ENCODE peak calls at places on chromosomes 3 and 15, in four cellular contexts. One of them, this sample, is unnamed.

GRCh38 chr3:173887888-173888287 is 490.3 kb downstream of the NLGN1 start:
- DNase-seq in H1: no peak
- DNase-seq in GM12878: no peak
- DNase-seq in HCT116: no peak
- DNase-seq in this sample: no peak

GRCh38 chr3:44913868-44914468 is 39.6 kb downstream of the TGM4 start:
- DNase-seq in H1: peak; percentile 85
- DNase-seq in HCT116: peak; percentile 40
- DNase-seq in GM12878: no peak
- DNase-seq in this sample: peak; percentile 70

GRCh38 chr3:4821331-4821730 is 157.9 kb upstream of the BHLHE40 start:
- DNase-seq in HCT116: no peak
- DNase-seq in H1: no peak
- DNase-seq in GM12878: no peak
- DNase-seq in this sample: no peak

GRCh38 chr3:6551165-6551564 is 309.8 kb upstream of the GRM7 start:
- DNase-seq in GM12878: no peak
- DNase-seq in H1: no peak
- DNase-seq in HCT116: no peak
- DNase-seq in this sample: no peak

GRCh38 chr3:127706312-127706711 is 33.6 kb downstream of the ABTB1 start:
- DNase-seq in H1: no peak
- DNase-seq in HCT116: no peak
- DNase-seq in GM12878: no peak
- DNase-seq in this sample: no peak

GRCh38 chr3:59424268-59425010 is 374.6 kb upstream of the CFAP20DC start:
- DNase-seq in GM12878: no peak
- DNase-seq in HCT116: no peak
- DNase-seq in H1: no peak
- DNase-seq in this sample: no peak

GRCh38 chr3:128481438-128481942 is 11.5 kb downstream of the GATA2 start:
- DNase-seq in GM12878: no peak
- DNase-seq in HCT116: no peak
- DNase-seq in H1: no peak
- DNase-seq in this sample: no peak

GRCh38 chr3:129399895-129400357 is 28.5 kb downstream of the EFCAB12 start:
- DNase-seq in GM12878: no peak
- DNase-seq in H1: no peak
- DNase-seq in HCT116: peak; percentile 54
- DNase-seq in this sample: no peak

GRCh38 chr3:124860599-124860998 is 26.6 kb downstream of the ITGB5 start:
- DNase-seq in HCT116: peak; percentile 80
- DNase-seq in GM12878: no peak
- DNase-seq in H1: no peak
- DNase-seq in this sample: no peak

GRCh38 chr3:41893977-41894376 is 67.9 kb downstream of the ULK4 start:
- DNase-seq in HCT116: peak; percentile 51
- DNase-seq in GM12878: no peak
- DNase-seq in H1: no peak
- DNase-seq in this sample: no peak

GRCh38 chr3:195767792-195768191 is 43.9 kb downstream of the MUC4 start:
- DNase-seq in H1: no peak
- DNase-seq in HCT116: no peak
- DNase-seq in GM12878: no peak
- DNase-seq in this sample: no peak

GRCh38 chr3:10023587-10024310 is 2.5 kb upstream of the FANCD2 start:
- DNase-seq in GM12878: no peak
- DNase-seq in H1: no peak
- DNase-seq in HCT116: no peak
- DNase-seq in this sample: no peak

GRCh38 chr3:193262707-193263106 is 21.7 kb downstream of the PLAAT1 start:
- DNase-seq in H1: no peak
- DNase-seq in GM12878: no peak
- DNase-seq in HCT116: no peak
- DNase-seq in this sample: no peak

GRCh38 chr3:46375814-46376213 is 5.1 kb downstream of the CCR5 start:
- DNase-seq in HCT116: no peak
- DNase-seq in GM12878: no peak
- DNase-seq in H1: no peak
- DNase-seq in this sample: peak; percentile 28

GRCh38 chr3:123755508-123755907 is 128.6 kb downstream of the MYLK start:
- DNase-seq in GM12878: no peak
- DNase-seq in HCT116: no peak
- DNase-seq in H1: peak; percentile 19
- DNase-seq in this sample: no peak

GRCh38 chr15:41394924-41395323 is 7.4 kb downstream of the NDUFAF1 start:
- DNase-seq in HCT116: no peak
- DNase-seq in H1: no peak
- DNase-seq in GM12878: no peak
- DNase-seq in this sample: no peak

GRCh38 chr3:34140606-34141005 is 342.2 kb downstream of the PDCD6IP start:
- DNase-seq in GM12878: no peak
- DNase-seq in HCT116: no peak
- DNase-seq in H1: no peak
- DNase-seq in this sample: no peak

GRCh38 chr3:40719660-40720287 is 195.0 kb downstream of the ZNF621 start:
- DNase-seq in HCT116: peak; percentile 16
- DNase-seq in GM12878: no peak
- DNase-seq in H1: peak; percentile 46
- DNase-seq in this sample: peak; percentile 28

GRCh38 chr3:64909757-64910475 is 222.1 kb upstream of the ADAMTS9 start:
- DNase-seq in GM12878: no peak
- DNase-seq in HCT116: no peak
- DNase-seq in H1: no peak
- DNase-seq in this sample: peak; percentile 71

GRCh38 chr15:31598620-31599019 is 272.0 kb downstream of the KLF13 start:
- DNase-seq in HCT116: no peak
- DNase-seq in H1: peak; percentile 67
- DNase-seq in GM12878: no peak
- DNase-seq in this sample: peak; percentile 71

GRCh38 chr3:149179225-149179624 is 42.4 kb downstream of the CP start:
- DNase-seq in GM12878: no peak
- DNase-seq in HCT116: no peak
- DNase-seq in H1: no peak
- DNase-seq in this sample: no peak

GRCh38 chr3:65444448-65444815 is 594.3 kb downstream of the MAGI1 start:
- DNase-seq in H1: no peak
- DNase-seq in GM12878: no peak
- DNase-seq in HCT116: no peak
- DNase-seq in this sample: no peak

GRCh38 chr3:179929091-179929529 is 107.6 kb downstream of the PEX5L start:
- DNase-seq in H1: peak; percentile 71
- DNase-seq in GM12878: no peak
- DNase-seq in HCT116: peak; percentile 37
- DNase-seq in this sample: peak; percentile 76

GRCh38 chr15:51299187-51300015 is 39.0 kb downstream of the CYP19A1 start:
- DNase-seq in GM12878: no peak
- DNase-seq in HCT116: no peak
- DNase-seq in H1: no peak
- DNase-seq in this sample: no peak

GRCh38 chr3:151146071-151146730 is 56.8 kb downstream of the GPR171 start:
- DNase-seq in H1: peak; percentile 78
- DNase-seq in GM12878: peak; percentile 25
- DNase-seq in HCT116: peak; percentile 71
- DNase-seq in this sample: peak; percentile 70

GRCh38 chr3:171790574-171790897 is 19.7 kb downstream of the PLD1 start:
- DNase-seq in H1: no peak
- DNase-seq in HCT116: no peak
- DNase-seq in GM12878: no peak
- DNase-seq in this sample: no peak

GRCh38 chr3:84125201-84125721 is 833.5 kb upstream of the CADM2 start:
- DNase-seq in HCT116: no peak
- DNase-seq in H1: no peak
- DNase-seq in GM12878: no peak
- DNase-seq in this sample: no peak

GRCh38 chr3:18446067-18446793 is 21.1 kb upstream of the SATB1 start:
- DNase-seq in HCT116: no peak
- DNase-seq in H1: no peak
- DNase-seq in GM12878: no peak
- DNase-seq in this sample: no peak

GRCh38 chr3:38992117-38992779 is 59.5 kb downstream of the SCN11A start:
- DNase-seq in H1: no peak
- DNase-seq in GM12878: no peak
- DNase-seq in HCT116: no peak
- DNase-seq in this sample: no peak

GRCh38 chr3:14803981-14804834 is 14.6 kb upstream of the FGD5 start:
- DNase-seq in H1: no peak
- DNase-seq in GM12878: no peak
- DNase-seq in HCT116: no peak
- DNase-seq in this sample: no peak

GRCh38 chr15:98232761-98233160 is 272.3 kb downstream of the ARRDC4 start:
- DNase-seq in GM12878: no peak
- DNase-seq in H1: no peak
- DNase-seq in HCT116: no peak
- DNase-seq in this sample: no peak

GRCh38 chr15:36701336-36701735 is 121.9 kb downstream of the CDIN1 start:
- DNase-seq in HCT116: no peak
- DNase-seq in GM12878: no peak
- DNase-seq in H1: no peak
- DNase-seq in this sample: no peak

GRCh38 chr3:123373535-123373987 is 75.3 kb downstream of the ADCY5 start:
- DNase-seq in H1: no peak
- DNase-seq in GM12878: no peak
- DNase-seq in HCT116: no peak
- DNase-seq in this sample: no peak

GRCh38 chr3:89278305-89278704 is 170.9 kb downstream of the EPHA3 start:
- DNase-seq in H1: peak; percentile 55
- DNase-seq in GM12878: no peak
- DNase-seq in HCT116: no peak
- DNase-seq in this sample: peak; percentile 68

GRCh38 chr3:1987983-1988382 is 110.7 kb upstream of the CNTN4 start:
- DNase-seq in GM12878: no peak
- DNase-seq in H1: no peak
- DNase-seq in HCT116: no peak
- DNase-seq in this sample: peak; percentile 8

GRCh38 chr3:128281461-128282367 is 128.4 kb downstream of the EEFSEC start:
- DNase-seq in HCT116: no peak
- DNase-seq in H1: peak; percentile 46
- DNase-seq in GM12878: no peak
- DNase-seq in this sample: no peak

GRCh38 chr3:186772281-186772885 is 11.0 kb upstream of the EIF4A2 start:
- DNase-seq in GM12878: no peak
- DNase-seq in H1: no peak
- DNase-seq in HCT116: no peak
- DNase-seq in this sample: no peak

GRCh38 chr3:186609247-186609868 is 3.5 kb upstream of the AHSG start:
- DNase-seq in GM12878: no peak
- DNase-seq in HCT116: peak; percentile 41
- DNase-seq in H1: no peak
- DNase-seq in this sample: no peak

GRCh38 chr15:89499156-89499555 is 2.8 kb upstream of the RHCG start:
- DNase-seq in HCT116: no peak
- DNase-seq in H1: no peak
- DNase-seq in GM12878: no peak
- DNase-seq in this sample: no peak

GRCh38 chr15:82530606-82531379 is 9.5 kb downstream of the RPS17 start:
- DNase-seq in GM12878: peak; percentile 55
- DNase-seq in H1: peak; percentile 96
- DNase-seq in HCT116: peak; percentile 73
- DNase-seq in this sample: peak; percentile 66

GRCh38 chr15:74822233-74822632 is 4.2 kb upstream of the CPLX3 start:
- DNase-seq in H1: no peak
- DNase-seq in GM12878: no peak
- DNase-seq in HCT116: no peak
- DNase-seq in this sample: no peak
- H3K27me3 ChIP-seq in H1: peaks cover 21% of the 10 kb centered on the region
- H3K27me3 ChIP-seq in GM12878: no peaks in the 10 kb centered on the region
- H3K27me3 ChIP-seq in HCT116: peaks cover 5% of the 10 kb centered on the region
- H3K27me3 ChIP-seq in this sample: peaks cover 34% of the 10 kb centered on the region

DNA sequence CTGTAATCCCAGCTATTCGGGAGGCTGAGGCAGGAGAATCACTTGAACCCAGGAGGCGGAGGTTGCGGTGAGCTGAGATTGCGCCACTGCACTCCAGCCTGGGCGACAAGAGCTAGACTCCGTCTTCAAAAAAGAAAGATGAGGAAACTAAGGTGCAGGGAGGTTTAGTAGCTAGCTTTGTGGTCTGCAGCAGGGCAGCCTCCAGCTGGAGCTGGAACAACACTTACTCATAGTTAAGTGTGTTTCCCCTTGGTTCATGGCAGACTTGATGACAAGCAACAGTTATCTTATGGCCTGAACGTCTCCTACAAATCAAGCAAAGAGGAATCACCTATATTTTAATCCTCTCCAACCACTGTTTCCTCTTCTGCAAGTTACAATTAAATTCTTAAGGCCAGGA is 12.6 kb downstream of the KAT2B start:
- DNase-seq in H1: no peak
- DNase-seq in GM12878: no peak
- DNase-seq in HCT116: no peak
- DNase-seq in this sample: no peak
- TF ChIP-seq ZNF274 in H1: no peak
- TF ChIP-seq ZNF274 in GM12878: no peak
- TF ChIP-seq ZNF274 in HCT116: no peak
- TF ChIP-seq ZNF274 in this sample: no peak

GRCh38 chr3:30161370-30161769 is 445.0 kb upstream of the TGFBR2 start:
- DNase-seq in HCT116: no peak
- DNase-seq in H1: no peak
- DNase-seq in GM12878: no peak
- DNase-seq in this sample: no peak
- H3K4me3 ChIP-seq in HCT116: no peak overlapping the region
- H3K4me3 ChIP-seq in H1: no peak overlapping the region
- H3K4me3 ChIP-seq in GM12878: no peak overlapping the region
- H3K4me3 ChIP-seq in this sample: no peak overlapping the region

DNA sequence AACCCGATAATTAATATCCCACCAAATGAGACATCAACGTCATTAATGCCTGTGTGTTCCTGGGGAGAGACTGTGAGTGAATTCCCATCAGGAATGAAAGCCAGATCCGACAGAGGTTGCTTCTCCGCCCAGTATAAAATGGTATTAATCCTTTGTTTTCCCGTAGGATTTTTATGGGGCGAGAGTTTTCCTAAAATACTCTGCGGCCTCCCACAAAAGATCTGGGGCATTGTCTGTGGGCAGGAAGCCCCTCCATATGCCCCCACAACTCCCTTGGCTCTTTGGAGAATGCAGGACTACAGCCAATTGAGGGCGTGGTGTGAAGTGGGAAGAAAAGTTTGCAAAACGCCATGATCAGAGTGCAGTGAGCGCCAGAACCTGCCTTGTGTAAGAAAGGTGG is 26.7 kb downstream of the ZIC4 start:
- DNase-seq in H1: no peak
- DNase-seq in GM12878: no peak
- DNase-seq in HCT116: no peak
- DNase-seq in this sample: no peak
- H3K27me3 ChIP-seq in H1: peaks cover 47% of the 10 kb centered on the region
- H3K27me3 ChIP-seq in GM12878: no peaks in the 10 kb centered on the region
- H3K27me3 ChIP-seq in HCT116: no peaks in the 10 kb centered on the region
- H3K27me3 ChIP-seq in this sample: peaks cover 98% of the 10 kb centered on the region

This sample was measured in NT2/D1.